ENCODE peak calls at places on chromosomes 7 and 10, in six cellular contexts. One of them, this sample, is unnamed.

GRCh38 chr7:112266595-112267270 is 60.2 kb downstream of the ZNF277 start:
- DNase-seq in Calu3: no peak
- DNase-seq in SK-N-SH: no peak
- DNase-seq in OCI-LY7: no peak
- DNase-seq in breast epithelium: no peak
- DNase-seq in heart left ventricle: no peak
- DNase-seq in this sample: no peak

GRCh38 chr10:131963350-131963749 is 18.4 kb downstream of the BNIP3 start:
- DNase-seq in Calu3: no peak
- DNase-seq in heart left ventricle: no peak
- DNase-seq in OCI-LY7: no peak
- DNase-seq in SK-N-SH: no peak
- DNase-seq in breast epithelium: peak
- DNase-seq in this sample: no peak

GRCh38 chr10:43172645-43173044 is 34.4 kb downstream of the CSGALNACT2 start:
- DNase-seq in Calu3: no peak
- DNase-seq in OCI-LY7: no peak
- DNase-seq in heart left ventricle: no peak
- DNase-seq in SK-N-SH: no peak
- DNase-seq in breast epithelium: no peak
- DNase-seq in this sample: peak

GRCh38 chr7:117034851-117035462 is 81.7 kb downstream of the ST7 start:
- DNase-seq in SK-N-SH: no peak
- DNase-seq in OCI-LY7: no peak
- DNase-seq in breast epithelium: no peak
- DNase-seq in heart left ventricle: no peak
- DNase-seq in Calu3: no peak
- DNase-seq in this sample: no peak

GRCh38 chr10:97498841-97499560 is at the start of gene UBTD1:
- DNase-seq in OCI-LY7: peak
- DNase-seq in heart left ventricle: peak
- DNase-seq in Calu3: peak
- DNase-seq in SK-N-SH: peak
- DNase-seq in breast epithelium: peak
- DNase-seq in this sample: peak

GRCh38 chr10:97575101-97575668 is 2.6 kb downstream of the ANKRD2 start:
- DNase-seq in SK-N-SH: peak
- DNase-seq in OCI-LY7: no peak
- DNase-seq in heart left ventricle: no peak
- DNase-seq in breast epithelium: no peak
- DNase-seq in Calu3: no peak
- DNase-seq in this sample: no peak

GRCh38 chr7:140196361-140197217 is 19.8 kb upstream of the KDM7A start:
- DNase-seq in SK-N-SH: no peak
- DNase-seq in Calu3: no peak
- DNase-seq in breast epithelium: no peak
- DNase-seq in OCI-LY7: no peak
- DNase-seq in heart left ventricle: no peak
- DNase-seq in this sample: no peak

GRCh38 chr10:31318382-31318853 is 598 bp upstream of the ZEB1 start:
- DNase-seq in heart left ventricle: peak
- DNase-seq in Calu3: no peak
- DNase-seq in breast epithelium: no peak
- DNase-seq in OCI-LY7: peak
- DNase-seq in SK-N-SH: peak
- DNase-seq in this sample: peak

GRCh38 chr7:1445341-1445740 is 13.9 kb downstream of the MICALL2 start:
- DNase-seq in OCI-LY7: no peak
- DNase-seq in Calu3: no peak
- DNase-seq in breast epithelium: no peak
- DNase-seq in SK-N-SH: no peak
- DNase-seq in heart left ventricle: no peak
- DNase-seq in this sample: no peak

GRCh38 chr7:125059861-125060456 is 130.3 kb upstream of the POT1 start:
- DNase-seq in breast epithelium: no peak
- DNase-seq in OCI-LY7: peak
- DNase-seq in heart left ventricle: no peak
- DNase-seq in SK-N-SH: peak
- DNase-seq in Calu3: no peak
- DNase-seq in this sample: no peak

GRCh38 chr7:265998-266850 is 23.7 kb upstream of the FOXL3 start:
- DNase-seq in Calu3: no peak
- DNase-seq in heart left ventricle: peak
- DNase-seq in breast epithelium: no peak
- DNase-seq in SK-N-SH: no peak
- DNase-seq in OCI-LY7: no peak
- DNase-seq in this sample: no peak

GRCh38 chr10:85612378-85612775 is 754.2 kb downstream of the GRID1 start:
- DNase-seq in heart left ventricle: no peak
- DNase-seq in breast epithelium: no peak
- DNase-seq in Calu3: no peak
- DNase-seq in OCI-LY7: peak
- DNase-seq in SK-N-SH: no peak
- DNase-seq in this sample: peak

GRCh38 chr10:96287392-96288105 is 16.2 kb upstream of the BLNK start:
- DNase-seq in SK-N-SH: no peak
- DNase-seq in Calu3: no peak
- DNase-seq in heart left ventricle: no peak
- DNase-seq in OCI-LY7: peak
- DNase-seq in breast epithelium: no peak
- DNase-seq in this sample: no peak

GRCh38 chr10:61262486-61263261 is 190.5 kb downstream of the TMEM26 start:
- DNase-seq in SK-N-SH: no peak
- DNase-seq in OCI-LY7: no peak
- DNase-seq in breast epithelium: no peak
- DNase-seq in heart left ventricle: no peak
- DNase-seq in Calu3: no peak
- DNase-seq in this sample: no peak

GRCh38 chr7:138784692-138785091 is 13.1 kb upstream of the TMEM213 start:
- DNase-seq in SK-N-SH: no peak
- DNase-seq in heart left ventricle: no peak
- DNase-seq in OCI-LY7: no peak
- DNase-seq in breast epithelium: no peak
- DNase-seq in Calu3: no peak
- DNase-seq in this sample: no peak

GRCh38 chr10:5305374-5305773 is 59.4 kb upstream of the UCN3 start:
- DNase-seq in breast epithelium: no peak
- DNase-seq in OCI-LY7: no peak
- DNase-seq in SK-N-SH: no peak
- DNase-seq in heart left ventricle: no peak
- DNase-seq in Calu3: no peak
- DNase-seq in this sample: no peak

GRCh38 chr10:97916586-97916985 is 66.9 kb downstream of the GOLGA7B start:
- DNase-seq in OCI-LY7: no peak
- DNase-seq in Calu3: no peak
- DNase-seq in breast epithelium: no peak
- DNase-seq in heart left ventricle: no peak
- DNase-seq in SK-N-SH: no peak
- DNase-seq in this sample: no peak

DNA sequence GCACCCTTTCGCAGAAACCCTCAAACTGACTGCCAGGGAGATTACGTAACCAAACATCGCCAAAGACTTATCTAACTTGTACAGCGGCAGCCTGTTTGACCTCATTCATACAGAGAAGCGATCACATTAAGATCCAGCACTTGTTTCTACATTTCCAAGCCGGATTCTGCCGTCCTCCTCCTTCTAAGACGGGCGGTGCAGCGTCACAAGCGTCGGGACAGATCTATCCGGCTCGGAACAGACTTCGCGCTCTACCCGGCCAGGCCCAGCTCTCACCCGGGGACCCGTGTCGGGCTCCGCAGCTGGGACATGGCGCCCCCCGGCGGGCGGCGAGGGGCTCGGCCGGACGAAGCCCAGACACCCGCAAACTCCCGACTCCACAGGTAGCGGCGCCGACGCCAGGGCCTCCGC is 373 bp downstream of the H2AZ2 start:
- DNase-seq in heart left ventricle: peak
- DNase-seq in OCI-LY7: peak
- DNase-seq in SK-N-SH: peak
- DNase-seq in Calu3: peak
- DNase-seq in breast epithelium: peak
- DNase-seq in this sample: peak
- TF ChIP-seq CTCF in heart left ventricle: peak
- TF ChIP-seq CTCF in OCI-LY7: peak
- TF ChIP-seq CTCF in SK-N-SH: peak
- TF ChIP-seq CTCF in Calu3: peak
- TF ChIP-seq CTCF in breast epithelium: peak
- TF ChIP-seq CTCF in this sample: peak

DNA sequence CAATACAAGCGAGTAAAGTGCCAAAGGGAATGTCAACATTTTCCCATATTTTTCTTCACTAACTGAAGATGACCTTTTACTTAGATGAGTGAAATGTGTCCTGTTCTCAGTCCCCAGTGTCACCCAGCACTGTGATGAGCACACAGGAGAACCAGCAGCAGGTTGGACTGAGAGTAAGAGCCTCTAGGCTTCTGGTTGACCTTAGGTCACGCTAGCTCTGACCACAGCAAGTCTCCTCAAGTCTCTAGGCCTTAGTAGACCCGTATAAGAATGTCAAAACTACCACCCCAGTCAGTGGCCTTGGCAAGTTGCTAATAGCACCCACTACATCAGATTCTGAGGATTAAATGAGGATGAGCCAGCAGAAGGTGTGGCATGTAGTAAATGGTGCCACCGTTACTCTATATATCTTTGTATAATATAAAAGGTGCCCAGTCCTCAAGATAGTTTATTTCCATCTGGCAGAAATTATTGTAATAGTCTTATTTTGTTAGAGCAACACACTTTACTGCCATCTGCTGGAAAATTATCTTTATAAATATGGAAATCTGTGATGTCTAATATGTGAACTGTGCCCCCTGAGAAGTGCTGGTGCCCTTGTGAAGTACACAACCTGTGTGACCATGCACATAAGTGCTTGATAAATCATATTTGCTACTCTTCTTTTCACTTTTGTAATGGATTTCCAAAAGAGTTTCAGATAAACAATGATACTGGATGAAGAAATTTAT is 75.7 kb downstream of the SPAG6 start:
- DNase-seq in Calu3: no peak
- DNase-seq in SK-N-SH: no peak
- DNase-seq in breast epithelium: no peak
- DNase-seq in heart left ventricle: no peak
- DNase-seq in OCI-LY7: peak
- DNase-seq in this sample: peak
- TF ChIP-seq CTCF in Calu3: no peak
- TF ChIP-seq CTCF in SK-N-SH: peak
- TF ChIP-seq CTCF in breast epithelium: no peak
- TF ChIP-seq CTCF in heart left ventricle: no peak
- TF ChIP-seq CTCF in OCI-LY7: peak
- TF ChIP-seq CTCF in this sample: peak

GRCh38 chr10:113720386-113720785 is 31.1 kb upstream of the PLEKHS1 start:
- DNase-seq in OCI-LY7: no peak
- DNase-seq in breast epithelium: no peak
- DNase-seq in SK-N-SH: no peak
- DNase-seq in heart left ventricle: no peak
- DNase-seq in Calu3: no peak
- DNase-seq in this sample: no peak
- TF ChIP-seq CTCF in OCI-LY7: no peak
- TF ChIP-seq CTCF in breast epithelium: no peak
- TF ChIP-seq CTCF in SK-N-SH: no peak
- TF ChIP-seq CTCF in heart left ventricle: no peak
- TF ChIP-seq CTCF in Calu3: no peak
- TF ChIP-seq CTCF in this sample: no peak

GRCh38 chr7:71144963-71145362 is 13.0 kb downstream of the GALNT17 start:
- DNase-seq in breast epithelium: no peak
- DNase-seq in OCI-LY7: no peak
- DNase-seq in SK-N-SH: no peak
- DNase-seq in Calu3: no peak
- DNase-seq in heart left ventricle: no peak
- DNase-seq in this sample: no peak

GRCh38 chr7:71145906-71146901 is 14.3 kb downstream of the GALNT17 start:
- DNase-seq in heart left ventricle: no peak
- DNase-seq in SK-N-SH: no peak
- DNase-seq in Calu3: no peak
- DNase-seq in breast epithelium: no peak
- DNase-seq in OCI-LY7: no peak
- DNase-seq in this sample: no peak

DNA sequence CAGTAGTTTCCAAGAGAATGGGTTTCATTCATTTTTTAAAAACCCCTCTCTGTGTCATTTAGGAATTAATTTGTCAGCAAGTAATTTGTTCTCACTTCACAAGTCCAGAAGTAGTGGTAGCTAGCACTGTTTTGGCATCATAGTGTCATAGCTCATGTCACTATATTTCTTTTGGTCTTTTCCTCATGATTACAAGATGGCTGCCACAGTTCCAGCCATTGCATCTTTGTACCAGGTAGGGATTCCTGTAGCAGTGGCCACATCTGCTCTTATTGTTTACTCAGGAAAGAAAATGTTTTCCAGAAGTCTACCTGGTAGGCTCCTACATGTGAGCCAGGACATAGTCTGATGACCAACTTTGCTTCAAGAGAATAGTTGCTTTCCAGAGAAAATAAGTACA is 16.2 kb downstream of the GALNT17 start:
- DNase-seq in heart left ventricle: no peak
- DNase-seq in breast epithelium: no peak
- DNase-seq in Calu3: no peak
- DNase-seq in SK-N-SH: no peak
- DNase-seq in OCI-LY7: no peak
- DNase-seq in this sample: no peak
- TF ChIP-seq CTCF in heart left ventricle: no peak
- TF ChIP-seq CTCF in breast epithelium: no peak
- TF ChIP-seq CTCF in Calu3: no peak
- TF ChIP-seq CTCF in SK-N-SH: no peak
- TF ChIP-seq CTCF in OCI-LY7: no peak
- TF ChIP-seq CTCF in this sample: no peak

GRCh38 chr10:75407716-75408511 is 6.3 kb upstream of the ZNF503 start:
- DNase-seq in SK-N-SH: no peak
- DNase-seq in heart left ventricle: peak
- DNase-seq in breast epithelium: no peak
- DNase-seq in OCI-LY7: no peak
- DNase-seq in Calu3: no peak
- DNase-seq in this sample: no peak
- TF ChIP-seq CTCF in SK-N-SH: no peak
- TF ChIP-seq CTCF in heart left ventricle: peak
- TF ChIP-seq CTCF in breast epithelium: no peak
- TF ChIP-seq CTCF in OCI-LY7: no peak
- TF ChIP-seq CTCF in Calu3: no peak
- TF ChIP-seq CTCF in this sample: no peak

This sample was measured in activated CD8-positive, alpha-beta T cell treated with anti-CD3 and anti-CD28 coated beads for 36 hours.